ENCODE peak calls at places on chromosomes 2 and 18, in six cellular contexts. S, H, N, X, C and W are unnamed samples.

GRCh38 chr2:241636983-241637232 is at the start of gene THAP4:
- DNase-seq in S (peak; percentile 58), H (no peak), N (no peak), X (peak; percentile 58), C (peak; percentile 60), W (no peak)

GRCh38 chr18:7607535-7608173 is 40.5 kb downstream of the PTPRM start:
- DNase-seq in S (no peak), H (no peak), N (no peak), X (no peak), C (no peak), W (no peak)

GRCh38 chr2:147331790-147332419 is 512.9 kb upstream of the ACVR2A start:
- DNase-seq in S (peak; percentile 56), H (peak; percentile 47), N (no peak), X (no peak), C (no peak), W (peak; percentile 50)

GRCh38 chr2:134917958-134918517 is 584 bp upstream of the CCNT2 start:
- DNase-seq in S (peak; percentile 88), H (peak; percentile 92), N (no peak), X (peak; percentile 66), C (no peak), W (peak; percentile 100)

GRCh38 chr2:3042601-3043585 is 334.7 kb downstream of the EIPR1 start:
- DNase-seq in S (no peak), H (no peak), N (no peak), X (no peak), C (no peak), W (no peak)

GRCh38 chr2:113157108-113157896 is 16.5 kb upstream of the PSD4 start:
- DNase-seq in S (peak; percentile 64), H (no peak), N (no peak), X (peak; percentile 69), C (no peak), W (no peak)

GRCh38 chr2:97845818-97846217 is 132.4 kb downstream of the ZAP70 start:
- DNase-seq in S (no peak), H (no peak), N (no peak), X (no peak), C (no peak), W (peak; percentile 5)

GRCh38 chr18:57819671-57820460 is 16.8 kb upstream of the ATP8B1 start:
- DNase-seq in S (no peak), H (no peak), N (no peak), X (no peak), C (no peak), W (no peak)

GRCh38 chr2:135617501-135618015 is 86.3 kb downstream of the R3HDM1 start:
- DNase-seq in S (no peak), H (no peak), N (no peak), X (no peak), C (no peak), W (no peak)

GRCh38 chr18:76494541-76495403 is at the start of gene ZNF516:
- DNase-seq in S (no peak), H (peak; percentile 70), N (no peak), X (no peak), C (no peak), W (peak; percentile 26)

GRCh38 chr2:128273469-128274081 is 45.1 kb downstream of the HS6ST1 start:
- DNase-seq in S (no peak), H (no peak), N (no peak), X (no peak), C (no peak), W (no peak)

GRCh38 chr2:177474301-177474700 is 81.7 kb downstream of the AGPS start:
- DNase-seq in S (no peak), H (no peak), N (no peak), X (no peak), C (no peak), W (no peak)

GRCh38 chr18:46431522-46432171 is 225.4 kb downstream of the LOXHD1 start:
- DNase-seq in S (no peak), H (no peak), N (no peak), X (no peak), C (peak; percentile 61), W (no peak)

GRCh38 chr2:195037072-195037471 is 620.0 kb upstream of the SLC39A10 start:
- DNase-seq in S (no peak), H (no peak), N (no peak), X (no peak), C (no peak), W (no peak)

GRCh38 chr2:224151680-224152310 is 112.7 kb upstream of the SERPINE2 start:
- DNase-seq in S (no peak), H (no peak), N (no peak), X (no peak), C (no peak), W (no peak)

GRCh38 chr2:141923657-141924056 is 207.2 kb downstream of the LRP1B start:
- DNase-seq in S (no peak), H (no peak), N (no peak), X (no peak), C (no peak), W (no peak)

GRCh38 chr2:228875152-228875875 is 395.8 kb downstream of the PID1 start:
- DNase-seq in S (no peak), H (no peak), N (no peak), X (no peak), C (no peak), W (no peak)

GRCh38 chr2:167961536-167961935 is 285.9 kb downstream of the STK39 start:
- DNase-seq in S (no peak), H (no peak), N (no peak), X (no peak), C (no peak), W (no peak)

GRCh38 chr2:232362174-232362913 is 16.2 kb upstream of the ALPP start:
- DNase-seq in S (no peak), H (peak; percentile 48), N (no peak), X (no peak), C (no peak), W (no peak)

GRCh38 chr18:51151568-51152511 is 45.6 kb downstream of the MEX3C start:
- DNase-seq in S (peak; percentile 78), H (peak; percentile 65), N (no peak), X (no peak), C (no peak), W (no peak)

GRCh38 chr18:55982992-55983391 is 395.0 kb upstream of the TCF4 start:
- DNase-seq in S (no peak), H (no peak), N (no peak), X (no peak), C (no peak), W (no peak)

GRCh38 chr2:85975581-85975980 is 86.8 kb upstream of the ST3GAL5 start:
- DNase-seq in S (no peak), H (no peak), N (no peak), X (peak; percentile 3), C (no peak), W (no peak)

GRCh38 chr2:50065845-50066244 is 911.5 kb upstream of the FSHR start:
- DNase-seq in S (no peak), H (no peak), N (no peak), X (no peak), C (no peak), W (no peak)

GRCh38 chr18:1663879-1664705 is 759.4 kb downstream of the ADCYAP1 start:
- DNase-seq in S (peak; percentile 44), H (peak; percentile 40), N (no peak), X (peak; percentile 22), C (no peak), W (peak; percentile 69)

GRCh38 chr2:9789371-9789770 is 53.9 kb upstream of the TAF1B start:
- DNase-seq in S (no peak), H (no peak), N (no peak), X (no peak), C (no peak), W (no peak)

GRCh38 chr2:46364797-46365457 is 67.7 kb downstream of the EPAS1 start:
- DNase-seq in S (peak; percentile 27), H (peak; percentile 56), N (no peak), X (no peak), C (peak; percentile 59), W (peak; percentile 81)

GRCh38 chr2:16255120-16255519 is 314.8 kb downstream of the MYCN start:
- DNase-seq in S (no peak), H (no peak), N (no peak), X (no peak), C (no peak), W (no peak)